ENCODE peak calls at places on chromosomes 16 and 17, in four cellular contexts. U is stimulated activated CD4-positive, alpha-beta T cell treated with anti-CD3 and anti-CD28 coated beads, Interleukin-1b, Interleukin-23, amount 100 ng/mL, for 1 hour; Y is T-helper 9 cell; K is NCI-H1694 treated with DMSO at 0.1 percent for 48 hours. V is an unnamed sample.

GRCh38 chr16:24139282-24139681 is 116.9 kb upstream of the CACNG3 start:
- DNase-seq in U (no peak), Y (no peak), K (no peak), V (no peak)

GRCh38 chr16:55056585-55057520 is 126.2 kb downstream of the IRX5 start:
- DNase-seq in U (no peak), Y (no peak), K (no peak), V (no peak)

GRCh38 chr16:11211061-11211976 is 44.7 kb downstream of the SOCS1 start:
- DNase-seq in U (no peak), Y (no peak), K (no peak), V (no peak)

GRCh38 chr17:73394523-73395450 is 83.0 kb upstream of the CDC42EP4 start:
- DNase-seq in U (no peak), Y (no peak), K (peak), V (no peak)

GRCh38 chr17:79833744-79834574 is 5.3 kb downstream of the CBX4 start:
- DNase-seq in U (no peak), Y (no peak), K (no peak), V (peak)

GRCh38 chr16:72455743-72456659 is 284.0 kb upstream of the PMFBP1 start:
- DNase-seq in U (no peak), Y (no peak), K (no peak), V (no peak)

GRCh38 chr16:7086842-7087616 is 245.6 kb upstream of the RBFOX1 start:
- DNase-seq in U (no peak), Y (no peak), K (peak), V (no peak)

GRCh38 chr16:57003439-57004386 is 14.4 kb downstream of the NLRC5 start:
- DNase-seq in U (no peak), Y (no peak), K (no peak), V (no peak)

GRCh38 chr17:37657202-37657601 is 14.0 kb upstream of the DDX52 start:
- DNase-seq in U (no peak), Y (no peak), K (no peak), V (no peak)

GRCh38 chr17:37305406-37305905 is 70.3 kb upstream of the C17orf78 start:
- DNase-seq in U (no peak), Y (no peak), K (no peak), V (no peak)

GRCh38 chr17:61209099-61209439 is 190.6 kb upstream of the TBX2 start:
- DNase-seq in U (no peak), Y (no peak), K (no peak), V (no peak)

GRCh38 chr16:85810097-85810741 is 10.7 kb downstream of the COX4I1 start:
- DNase-seq in U (no peak), Y (no peak), K (no peak), V (no peak)

GRCh38 chr16:17555176-17555575 is 84.4 kb upstream of the XYLT1 start:
- DNase-seq in U (no peak), Y (no peak), K (no peak), V (no peak)

GRCh38 chr17:12789976-12790805 is 893 bp downstream of the ARHGAP44 start:
- DNase-seq in U (no peak), Y (no peak), K (no peak), V (no peak)

GRCh38 chr17:282000-282911 is 70.4 kb downstream of the RPH3AL start:
- DNase-seq in U (no peak), Y (no peak), K (no peak), V (no peak)

GRCh38 chr16:62240722-62241121 is 204.5 kb upstream of the CDH8 start:
- DNase-seq in U (no peak), Y (no peak), K (no peak), V (no peak)

GRCh38 chr17:42937712-42938596 is 26.3 kb downstream of the AARSD1 start:
- DNase-seq in U (no peak), Y (no peak), K (peak), V (no peak)

GRCh38 chr17:72135546-72136325 is 14.9 kb downstream of the SOX9 start:
- DNase-seq in U (no peak), Y (no peak), K (peak), V (no peak)

GRCh38 chr17:82960419-82961271 is 118.8 kb upstream of the METRNL start:
- DNase-seq in U (no peak), Y (no peak), K (no peak), V (peak)

GRCh38 chr17:68562736-68563135 is 38.4 kb downstream of the FAM20A start:
- DNase-seq in U (no peak), Y (no peak), K (no peak), V (no peak)

GRCh38 chr16:13902052-13902451 is 17.9 kb upstream of the ERCC4 start:
- DNase-seq in U (no peak), Y (no peak), K (no peak), V (no peak)

GRCh38 chr16:85126731-85127662 is 14.7 kb upstream of the CIBAR2 start:
- DNase-seq in U (no peak), Y (no peak), K (peak), V (no peak)

GRCh38 chr16:11743308-11744074 is 834 bp upstream of the TXNDC11 start:
- DNase-seq in U (no peak), Y (no peak), K (peak), V (no peak)

GRCh38 chr16:86444274-86445060 is 65.9 kb upstream of the FOXF1 start:
- DNase-seq in U (no peak), Y (no peak), K (no peak), V (no peak)

GRCh38 chr16:64498363-64498762 is 623.5 kb downstream of the CDH11 start:
- DNase-seq in U (no peak), Y (no peak), K (no peak), V (no peak)

GRCh38 chr17:57747221-57748017 is 2.3 kb upstream of the CCDC182 start:
- DNase-seq in U (no peak), Y (peak), K (peak), V (no peak)

GRCh38 chr17:57544381-57544780 is 200.7 kb downstream of the CCDC182 start:
- DNase-seq in U (no peak), Y (no peak), K (peak), V (no peak)

GRCh38 chr16:80824623-80825364 is 20.4 kb upstream of the CDYL2 start:
- DNase-seq in U (no peak), Y (no peak), K (peak), V (no peak)

V was measured in osteocyte.